ENCODE peak calls at places on chromosomes 13 and 19, in eight cellular contexts. One of them, this sample, is unnamed.

GRCh38 chr13:20719783-20720182 is 16.3 kb downstream of the IL17D start:
- DNase-seq in psoas muscle: no peak
- DNase-seq in effector memory CD4-positive, alpha-beta T cell: no peak
- DNase-seq in thyroid gland: no peak
- DNase-seq in thoracic aorta: no peak
- DNase-seq in small intestine: no peak
- DNase-seq in PC-3: no peak
- DNase-seq in ascending aorta: no peak
- DNase-seq in this sample: no peak

GRCh38 chr19:11130824-11131455 is 24.6 kb downstream of the SPC24 start:
- DNase-seq in psoas muscle: peak; percentile 85
- DNase-seq in effector memory CD4-positive, alpha-beta T cell: peak; percentile 55
- DNase-seq in thyroid gland: peak; percentile 81
- DNase-seq in thoracic aorta: peak; percentile 33
- DNase-seq in small intestine: peak; percentile 90
- DNase-seq in PC-3: peak; percentile 87
- DNase-seq in ascending aorta: peak; percentile 90
- DNase-seq in this sample: no peak

GRCh38 chr13:34161829-34162544 is 344.0 kb downstream of the RFC3 start:
- DNase-seq in psoas muscle: no peak
- DNase-seq in effector memory CD4-positive, alpha-beta T cell: no peak
- DNase-seq in thyroid gland: no peak
- DNase-seq in thoracic aorta: no peak
- DNase-seq in small intestine: no peak
- DNase-seq in PC-3: peak; percentile 77
- DNase-seq in ascending aorta: no peak
- DNase-seq in this sample: peak; percentile 54

GRCh38 chr13:48234652-48235099 is 1.7 kb downstream of the ITM2B start:
- DNase-seq in psoas muscle: no peak
- DNase-seq in effector memory CD4-positive, alpha-beta T cell: no peak
- DNase-seq in thyroid gland: no peak
- DNase-seq in thoracic aorta: no peak
- DNase-seq in small intestine: no peak
- DNase-seq in PC-3: peak; percentile 2
- DNase-seq in ascending aorta: no peak
- DNase-seq in this sample: no peak

GRCh38 chr13:78679329-78679728 is 20.4 kb upstream of the OBI1 start:
- DNase-seq in psoas muscle: no peak
- DNase-seq in effector memory CD4-positive, alpha-beta T cell: no peak
- DNase-seq in thyroid gland: no peak
- DNase-seq in thoracic aorta: no peak
- DNase-seq in small intestine: no peak
- DNase-seq in PC-3: no peak
- DNase-seq in ascending aorta: no peak
- DNase-seq in this sample: no peak

GRCh38 chr19:12938054-12938535 is 314 bp upstream of the CALR start:
- DNase-seq in psoas muscle: peak; percentile 100
- DNase-seq in effector memory CD4-positive, alpha-beta T cell: peak; percentile 99
- DNase-seq in thyroid gland: peak; percentile 100
- DNase-seq in thoracic aorta: peak; percentile 99
- DNase-seq in small intestine: peak; percentile 100
- DNase-seq in PC-3: peak; percentile 100
- DNase-seq in ascending aorta: peak; percentile 100
- DNase-seq in this sample: peak; percentile 92

GRCh38 chr13:27338816-27339215 is 68.2 kb downstream of the RASL11A start:
- DNase-seq in psoas muscle: no peak
- DNase-seq in effector memory CD4-positive, alpha-beta T cell: no peak
- DNase-seq in thyroid gland: no peak
- DNase-seq in thoracic aorta: no peak
- DNase-seq in small intestine: no peak
- DNase-seq in PC-3: no peak
- DNase-seq in ascending aorta: no peak
- DNase-seq in this sample: no peak

GRCh38 chr19:49851456-49852259 is 699 bp downstream of the PTOV1 start:
- DNase-seq in psoas muscle: no peak
- DNase-seq in effector memory CD4-positive, alpha-beta T cell: peak; percentile 15
- DNase-seq in thyroid gland: peak; percentile 50
- DNase-seq in thoracic aorta: no peak
- DNase-seq in small intestine: peak; percentile 24
- DNase-seq in PC-3: peak; percentile 43
- DNase-seq in ascending aorta: no peak
- DNase-seq in this sample: no peak

GRCh38 chr13:112768795-112769411 is 79.1 kb downstream of the ATP11A start:
- DNase-seq in psoas muscle: peak; percentile 62
- DNase-seq in effector memory CD4-positive, alpha-beta T cell: no peak
- DNase-seq in thyroid gland: peak; percentile 87
- DNase-seq in thoracic aorta: no peak
- DNase-seq in small intestine: no peak
- DNase-seq in PC-3: peak; percentile 39
- DNase-seq in ascending aorta: no peak
- DNase-seq in this sample: no peak

GRCh38 chr19:19655051-19655594 is 8.4 kb downstream of the ATP13A1 start:
- DNase-seq in psoas muscle: no peak
- DNase-seq in effector memory CD4-positive, alpha-beta T cell: no peak
- DNase-seq in thyroid gland: no peak
- DNase-seq in thoracic aorta: no peak
- DNase-seq in small intestine: no peak
- DNase-seq in PC-3: no peak
- DNase-seq in ascending aorta: no peak
- DNase-seq in this sample: no peak

GRCh38 chr13:49551245-49551644 is 34.1 kb downstream of the RCBTB1 start:
- DNase-seq in psoas muscle: no peak
- DNase-seq in effector memory CD4-positive, alpha-beta T cell: no peak
- DNase-seq in thyroid gland: no peak
- DNase-seq in thoracic aorta: no peak
- DNase-seq in small intestine: no peak
- DNase-seq in PC-3: no peak
- DNase-seq in ascending aorta: no peak
- DNase-seq in this sample: no peak

GRCh38 chr19:10419646-10420443 is 493 bp upstream of the PDE4A start:
- DNase-seq in psoas muscle: no peak
- DNase-seq in effector memory CD4-positive, alpha-beta T cell: no peak
- DNase-seq in thyroid gland: no peak
- DNase-seq in thoracic aorta: no peak
- DNase-seq in small intestine: no peak
- DNase-seq in PC-3: peak; percentile 42
- DNase-seq in ascending aorta: no peak
- DNase-seq in this sample: no peak

GRCh38 chr19:292951-293350 is 1.7 kb upstream of the PLPP2 start:
- DNase-seq in psoas muscle: no peak
- DNase-seq in effector memory CD4-positive, alpha-beta T cell: no peak
- DNase-seq in thyroid gland: no peak
- DNase-seq in thoracic aorta: no peak
- DNase-seq in small intestine: no peak
- DNase-seq in PC-3: no peak
- DNase-seq in ascending aorta: no peak
- DNase-seq in this sample: no peak

GRCh38 chr13:73991884-73992283 is 142.3 kb downstream of the KLF12 start:
- DNase-seq in psoas muscle: no peak
- DNase-seq in effector memory CD4-positive, alpha-beta T cell: no peak
- DNase-seq in thyroid gland: no peak
- DNase-seq in thoracic aorta: no peak
- DNase-seq in small intestine: no peak
- DNase-seq in PC-3: no peak
- DNase-seq in ascending aorta: no peak
- DNase-seq in this sample: no peak

GRCh38 chr13:52832268-52832667 is 16.2 kb downstream of the PCDH8 start:
- DNase-seq in psoas muscle: no peak
- DNase-seq in effector memory CD4-positive, alpha-beta T cell: no peak
- DNase-seq in thyroid gland: no peak
- DNase-seq in thoracic aorta: no peak
- DNase-seq in small intestine: no peak
- DNase-seq in PC-3: no peak
- DNase-seq in ascending aorta: no peak
- DNase-seq in this sample: no peak

GRCh38 chr19:7871530-7872305 is 2.5 kb downstream of the PRR36 start:
- DNase-seq in psoas muscle: peak; percentile 80
- DNase-seq in effector memory CD4-positive, alpha-beta T cell: peak; percentile 81
- DNase-seq in thyroid gland: peak; percentile 86
- DNase-seq in thoracic aorta: peak; percentile 29
- DNase-seq in small intestine: peak; percentile 76
- DNase-seq in PC-3: peak; percentile 98
- DNase-seq in ascending aorta: peak; percentile 80
- DNase-seq in this sample: peak; percentile 52
- H3K27me3 ChIP-seq in psoas muscle: peaks cover 57% of the 10 kb centered on the region
- H3K27me3 ChIP-seq in effector memory CD4-positive, alpha-beta T cell: peaks cover 19% of the 10 kb centered on the region
- H3K27me3 ChIP-seq in thyroid gland: no peaks in the 10 kb centered on the region
- H3K27me3 ChIP-seq in thoracic aorta: peaks cover 6% of the 10 kb centered on the region
- H3K27me3 ChIP-seq in small intestine: peaks cover 7% of the 10 kb centered on the region
- H3K27me3 ChIP-seq in PC-3: no peaks in the 10 kb centered on the region
- H3K27me3 ChIP-seq in ascending aorta: peaks cover 20% of the 10 kb centered on the region
- H3K27me3 ChIP-seq in this sample: peaks cover 25% of the 10 kb centered on the region

DNA sequence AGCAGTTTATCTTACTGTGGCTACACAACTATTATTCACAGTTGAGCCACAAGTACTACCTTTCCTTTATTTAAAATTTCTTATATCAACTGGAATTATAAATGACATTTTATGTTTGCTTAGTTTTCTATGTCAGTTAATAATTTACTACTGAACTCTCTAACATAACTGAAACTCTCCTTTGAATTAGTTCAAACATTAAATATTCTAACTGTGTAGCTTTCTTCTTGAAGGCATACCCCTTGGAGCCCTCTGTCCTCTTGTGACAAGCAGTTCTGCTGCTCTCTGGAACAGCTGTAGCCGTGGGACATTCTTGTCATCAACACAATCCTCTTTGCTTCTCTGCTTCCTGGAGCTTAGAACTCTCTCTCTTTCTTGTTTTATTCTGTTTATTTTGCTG is 244.8 kb downstream of the NHLRC3 start:
- DNase-seq in psoas muscle: no peak
- DNase-seq in effector memory CD4-positive, alpha-beta T cell: no peak
- DNase-seq in thyroid gland: no peak
- DNase-seq in thoracic aorta: no peak
- DNase-seq in small intestine: no peak
- DNase-seq in PC-3: no peak
- DNase-seq in ascending aorta: no peak
- DNase-seq in this sample: no peak
- H3K4me3 ChIP-seq in psoas muscle: no peak overlapping the region
- H3K4me3 ChIP-seq in effector memory CD4-positive, alpha-beta T cell: no peak overlapping the region
- H3K4me3 ChIP-seq in thyroid gland: no peak overlapping the region
- H3K4me3 ChIP-seq in thoracic aorta: no peak overlapping the region
- H3K4me3 ChIP-seq in small intestine: no peak overlapping the region
- H3K4me3 ChIP-seq in PC-3: no peak overlapping the region
- H3K4me3 ChIP-seq in ascending aorta: no peak overlapping the region
- H3K4me3 ChIP-seq in this sample: no peak overlapping the region

GRCh38 chr19:33781996-33782395 is 14.7 kb upstream of the KCTD15 start:
- DNase-seq in psoas muscle: no peak
- DNase-seq in effector memory CD4-positive, alpha-beta T cell: no peak
- DNase-seq in thyroid gland: no peak
- DNase-seq in thoracic aorta: no peak
- DNase-seq in small intestine: no peak
- DNase-seq in PC-3: peak; percentile 33
- DNase-seq in ascending aorta: no peak
- DNase-seq in this sample: no peak

GRCh38 chr19:33780251-33780650 is 16.4 kb upstream of the KCTD15 start:
- DNase-seq in psoas muscle: no peak
- DNase-seq in effector memory CD4-positive, alpha-beta T cell: no peak
- DNase-seq in thyroid gland: no peak
- DNase-seq in thoracic aorta: no peak
- DNase-seq in small intestine: no peak
- DNase-seq in PC-3: no peak
- DNase-seq in ascending aorta: no peak
- DNase-seq in this sample: no peak

GRCh38 chr19:33779849-33780248 is 16.8 kb upstream of the KCTD15 start:
- DNase-seq in psoas muscle: no peak
- DNase-seq in effector memory CD4-positive, alpha-beta T cell: no peak
- DNase-seq in thyroid gland: no peak
- DNase-seq in thoracic aorta: no peak
- DNase-seq in small intestine: no peak
- DNase-seq in PC-3: no peak
- DNase-seq in ascending aorta: no peak
- DNase-seq in this sample: no peak

GRCh38 chr19:33780746-33781145 is 15.9 kb upstream of the KCTD15 start:
- DNase-seq in psoas muscle: no peak
- DNase-seq in effector memory CD4-positive, alpha-beta T cell: no peak
- DNase-seq in thyroid gland: no peak
- DNase-seq in thoracic aorta: no peak
- DNase-seq in small intestine: no peak
- DNase-seq in PC-3: no peak
- DNase-seq in ascending aorta: no peak
- DNase-seq in this sample: no peak

DNA sequence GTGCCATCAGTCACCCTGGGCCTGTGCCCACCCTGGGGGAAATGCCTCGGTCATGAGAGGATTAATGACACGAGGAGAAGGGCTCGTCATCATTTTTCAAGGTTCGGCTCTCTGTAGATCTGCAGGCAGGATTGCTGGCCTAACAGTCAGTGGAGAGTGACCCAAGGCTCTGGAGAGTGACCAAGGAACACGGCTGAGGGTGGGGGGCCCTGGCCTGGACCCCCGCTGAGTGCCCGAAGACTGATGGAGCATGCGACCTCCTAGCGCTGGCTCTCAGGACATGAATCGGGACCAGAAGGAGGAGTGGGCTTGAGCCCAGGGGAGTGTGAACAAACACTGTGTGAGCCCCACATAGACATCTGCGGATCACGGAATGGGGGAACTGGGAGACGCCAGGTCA is 15.1 kb upstream of the KCTD15 start:
- DNase-seq in psoas muscle: no peak
- DNase-seq in effector memory CD4-positive, alpha-beta T cell: no peak
- DNase-seq in thyroid gland: no peak
- DNase-seq in thoracic aorta: no peak
- DNase-seq in small intestine: no peak
- DNase-seq in PC-3: no peak
- DNase-seq in ascending aorta: no peak
- DNase-seq in this sample: no peak
- H3K27me3 ChIP-seq in psoas muscle: peaks cover 48% of the 10 kb centered on the region
- H3K27me3 ChIP-seq in effector memory CD4-positive, alpha-beta T cell: no peaks in the 10 kb centered on the region
- H3K27me3 ChIP-seq in thyroid gland: no peaks in the 10 kb centered on the region
- H3K27me3 ChIP-seq in thoracic aorta: no peaks in the 10 kb centered on the region
- H3K27me3 ChIP-seq in small intestine: no peaks in the 10 kb centered on the region
- H3K27me3 ChIP-seq in PC-3: no peaks in the 10 kb centered on the region
- H3K27me3 ChIP-seq in ascending aorta: no peaks in the 10 kb centered on the region
- H3K27me3 ChIP-seq in this sample: peaks cover 29% of the 10 kb centered on the region

DNA sequence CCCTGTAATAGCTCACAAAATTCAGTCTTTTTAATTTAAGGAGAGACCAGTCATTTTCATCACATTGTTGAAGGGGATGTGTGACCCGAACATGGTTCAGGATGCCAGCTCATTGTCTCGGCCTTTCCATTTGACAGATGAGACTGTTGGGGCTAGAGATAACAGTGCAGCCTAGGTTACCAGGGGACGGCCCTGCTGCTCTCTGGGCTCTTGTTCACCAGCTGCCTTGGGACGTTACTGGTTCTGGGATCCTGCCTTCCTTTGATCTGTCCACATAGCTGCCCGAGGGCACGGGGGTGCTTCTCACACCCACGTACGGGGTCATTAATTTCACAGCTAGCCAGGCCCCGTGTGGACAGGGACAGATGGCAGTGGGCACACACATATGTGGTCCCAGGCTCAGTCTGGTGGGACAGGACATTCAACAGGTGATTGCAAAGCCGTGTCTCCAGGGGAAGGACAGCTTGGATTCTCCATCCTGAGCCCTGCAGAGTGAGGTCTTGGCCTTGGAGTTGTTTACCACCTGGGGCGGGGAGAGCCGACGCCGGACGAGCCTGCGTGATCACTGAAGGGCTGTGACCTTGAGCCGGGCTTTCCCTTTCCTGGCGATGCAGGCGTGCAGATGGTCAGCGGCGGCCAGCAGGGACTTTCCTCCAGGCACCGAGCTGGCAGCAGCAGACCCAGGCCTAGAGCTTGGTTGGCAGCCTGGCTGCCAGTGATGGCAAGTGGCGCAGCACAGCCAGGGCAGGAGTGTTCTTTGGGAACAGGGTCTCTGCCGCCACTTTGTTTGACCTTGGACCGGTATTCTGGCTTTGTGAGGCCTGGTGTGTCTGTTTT is 26.7 kb upstream of the NPAS1 start:
- DNase-seq in psoas muscle: peak; percentile 47
- DNase-seq in effector memory CD4-positive, alpha-beta T cell: no peak
- DNase-seq in thyroid gland: no peak
- DNase-seq in thoracic aorta: no peak
- DNase-seq in small intestine: no peak
- DNase-seq in PC-3: no peak
- DNase-seq in ascending aorta: no peak
- DNase-seq in this sample: no peak
- H3K4me3 ChIP-seq in psoas muscle: peak overlapping the region; percentile 2
- H3K4me3 ChIP-seq in effector memory CD4-positive, alpha-beta T cell: no peak overlapping the region
- H3K4me3 ChIP-seq in thyroid gland: no peak overlapping the region
- H3K4me3 ChIP-seq in thoracic aorta: no peak overlapping the region
- H3K4me3 ChIP-seq in small intestine: no peak overlapping the region
- H3K4me3 ChIP-seq in PC-3: no peak overlapping the region
- H3K4me3 ChIP-seq in ascending aorta: no peak overlapping the region
- H3K4me3 ChIP-seq in this sample: no peak overlapping the region

This sample was measured in kidney epithelial cell.